ENCODE peak calls at places on chromosomes 1 and 21, in five cellular contexts. N, J, B, T and A are unnamed samples.
A peak's percentile ranks its signal among the peaks of the same experiment; 100 is the strongest.

GRCh38 chr21:42060166-42060565 is 11.0 kb upstream of the UMODL1 start:
- DNase-seq in T (no peak), B (no peak), J (no peak), N (no peak), A (no peak)

GRCh38 chr21:46110499-46111192 is 12.7 kb downstream of the COL6A2 start:
- DNase-seq in N (no peak), T (no peak), B (no peak), J (peak; percentile 2), A (no peak)

GRCh38 chr1:10639301-10640078 is 157.0 kb downstream of the CASZ1 start:
- DNase-seq in J (peak; percentile 47), T (no peak), N (no peak), B (no peak), A (no peak)

GRCh38 chr1:245304698-245305097 is 149.9 kb downstream of the KIF26B start:
- DNase-seq in B (no peak), J (no peak), T (no peak), N (no peak), A (no peak)

GRCh38 chr21:16125274-16125673 is 395.5 kb downstream of the USP25 start:
- DNase-seq in J (no peak), T (no peak), N (peak; percentile 62), B (no peak), A (no peak)

GRCh38 chr1:106768501-106768900 is 288.0 kb upstream of the PRMT6 start:
- DNase-seq in J (no peak), T (no peak), N (no peak), B (no peak), A (no peak)

GRCh38 chr1:152646656-152647055 is 16.5 kb upstream of the LCE2D start:
- DNase-seq in J (no peak), N (no peak), B (no peak), T (no peak), A (no peak)

GRCh38 chr1:248243204-248243603 is 12.0 kb downstream of the OR2M4 start:
- DNase-seq in N (no peak), B (peak; percentile 33), T (peak; percentile 13), J (no peak), A (peak; percentile 12)

GRCh38 chr1:33736496-33736895 is 127.4 kb upstream of the HMGB4 start:
- DNase-seq in J (no peak), B (no peak), N (no peak), T (no peak), A (no peak)

GRCh38 chr1:159987186-159987585 is 33.1 kb upstream of the SLAMF9 start:
- DNase-seq in N (no peak), J (no peak), B (no peak), T (no peak), A (no peak)